ENCODE peak calls at places on chromosome 2, in seven cellular contexts. B is AG04450, J is MM.1S, D is right lobe of liver, M is endothelial cell, F is coronary artery, U is fibroblast of lung. R is an unnamed sample.

GRCh38 chr2:164967349-164967748 is 12.0 kb upstream of the SLC38A11 start:
- DNase-seq in B (no peak), J (no peak), D (no peak), M (no peak), F (no peak), U (no peak), R (no peak)

GRCh38 chr2:241808701-241809382 is at the start of gene NEU4:
- DNase-seq in B (no peak), J (no peak), D (peak; percentile 93), M (peak; percentile 3), F (no peak), U (no peak), R (peak; percentile 10)

GRCh38 chr2:5145053-5145452 is 547.1 kb upstream of the SOX11 start:
- DNase-seq in B (no peak), J (no peak), D (no peak), M (no peak), F (no peak), U (no peak), R (no peak)

GRCh38 chr2:118732432-118732831 is 115.0 kb downstream of the EN1 start:
- DNase-seq in B (no peak), J (no peak), D (no peak), M (no peak), F (no peak), U (peak; percentile 32), R (no peak)

GRCh38 chr2:217326238-217327022 is 466.6 kb upstream of the TNP1 start:
- DNase-seq in B (no peak), J (no peak), D (no peak), M (no peak), F (no peak), U (peak; percentile 29), R (no peak)

GRCh38 chr2:6919912-6920905 is 3.0 kb downstream of the RNF144A start:
- DNase-seq in B (no peak), J (no peak), D (no peak), M (no peak), F (no peak), U (peak; percentile 23), R (no peak)

GRCh38 chr2:190716176-190716807 is 67.4 kb downstream of the NAB1 start:
- DNase-seq in B (no peak), J (no peak), D (no peak), M (no peak), F (no peak), U (peak; percentile 47), R (no peak)

GRCh38 chr2:240446618-240447175 is 11.2 kb downstream of the GPC1 start:
- DNase-seq in B (no peak), J (no peak), D (no peak), M (no peak), F (no peak), U (no peak), R (no peak)

GRCh38 chr2:6069354-6069753 is 377.2 kb downstream of the SOX11 start:
- DNase-seq in B (no peak), J (no peak), D (no peak), M (no peak), F (no peak), U (peak; percentile 63), R (no peak)

GRCh38 chr2:225735844-225736243 is 336.3 kb downstream of the NYAP2 start:
- DNase-seq in B (peak; percentile 70), J (no peak), D (no peak), M (no peak), F (no peak), U (peak; percentile 91), R (no peak)

GRCh38 chr2:7020468-7020867 is 103.3 kb downstream of the RNF144A start:
- DNase-seq in B (no peak), J (no peak), D (no peak), M (no peak), F (no peak), U (no peak), R (no peak)

GRCh38 chr2:232276084-232276738 is 102.3 kb upstream of the ALPP start:
- DNase-seq in B (no peak), J (peak; percentile 93), D (no peak), M (peak; percentile 18), F (no peak), U (no peak), R (no peak)

GRCh38 chr2:235055891-235056516 is 104.2 kb downstream of the SH3BP4 start:
- DNase-seq in B (no peak), J (no peak), D (no peak), M (peak; percentile 24), F (no peak), U (no peak), R (no peak)

GRCh38 chr2:144166743-144167142 is 353.2 kb downstream of the ZEB2 start:
- DNase-seq in B (no peak), J (no peak), D (no peak), M (no peak), F (no peak), U (no peak), R (no peak)

GRCh38 chr2:164028764-164029534 is 293.1 kb upstream of the FIGN start:
- DNase-seq in B (no peak), J (no peak), D (no peak), M (no peak), F (no peak), U (peak; percentile 83), R (no peak)

GRCh38 chr2:78865663-78866062 is 159.8 kb upstream of the REG3G start:
- DNase-seq in B (no peak), J (no peak), D (no peak), M (no peak), F (no peak), U (no peak), R (no peak)

GRCh38 chr2:78864205-78864604 is 161.3 kb upstream of the REG3G start:
- DNase-seq in B (no peak), J (no peak), D (no peak), M (no peak), F (no peak), U (no peak), R (no peak)

DNA sequence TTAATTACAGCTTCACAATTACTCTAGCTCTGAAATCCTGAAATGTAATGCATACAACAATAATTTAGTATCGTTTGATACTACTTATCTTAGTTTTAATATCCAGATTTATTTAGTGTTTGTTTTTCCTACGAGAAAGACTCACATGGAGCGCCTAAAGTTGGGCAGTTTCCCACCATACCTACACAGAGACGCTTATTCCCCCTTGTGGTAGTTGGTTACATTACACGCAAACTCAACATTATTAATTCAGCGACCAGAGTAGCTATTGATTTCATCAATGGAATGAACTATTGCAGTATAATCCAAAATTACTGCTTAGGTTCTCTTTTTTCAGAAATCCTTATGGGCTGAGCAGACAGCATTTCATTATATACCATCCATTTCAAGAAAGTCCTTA is 164.0 kb upstream of the REG3G start:
- DNase-seq in B (no peak), J (peak; percentile 13), D (no peak), M (peak; percentile 28), F (no peak), U (no peak), R (peak; percentile 6)
- TF ChIP-seq CTCF in B (no peak), J (peak; percentile 47), D (peak; percentile 19), M (peak; percentile 86), F (no peak), U (no peak), R (peak; percentile 26)

GRCh38 chr2:107747964-107748583 is 78.6 kb upstream of the RGPD4 start:
- DNase-seq in B (no peak), J (no peak), D (no peak), M (no peak), F (no peak), U (no peak), R (no peak)

GRCh38 chr2:107757223-107757622 is 69.5 kb upstream of the RGPD4 start:
- DNase-seq in B (no peak), J (no peak), D (no peak), M (no peak), F (no peak), U (no peak), R (no peak)

GRCh38 chr2:107751936-107752335 is 74.8 kb upstream of the RGPD4 start:
- DNase-seq in B (no peak), J (no peak), D (no peak), M (no peak), F (no peak), U (no peak), R (no peak)
- TF ChIP-seq CTCF in B (no peak), J (no peak), D (no peak), M (no peak), F (no peak), U (no peak), R (no peak)

DNA sequence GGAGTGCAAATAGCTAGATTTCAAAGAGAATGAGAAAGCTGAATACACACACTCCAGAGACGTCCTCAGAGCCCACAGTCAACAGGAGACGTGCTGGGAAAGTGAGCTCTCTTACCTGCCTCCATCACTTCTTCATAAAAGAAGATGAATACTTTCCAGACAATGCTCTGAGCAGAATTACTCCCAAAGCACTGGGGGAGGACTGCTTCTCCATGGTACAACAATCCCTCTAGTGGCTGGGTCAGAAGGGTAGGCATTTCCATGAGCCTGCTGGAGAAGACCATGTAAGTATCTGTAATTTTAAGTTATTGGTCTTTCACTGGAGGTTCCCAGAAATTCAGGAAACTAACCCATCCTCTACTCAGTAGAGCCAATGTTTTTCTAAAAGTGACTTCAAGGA is 190.3 kb downstream of the RBM43 start:
- DNase-seq in B (no peak), J (no peak), D (no peak), M (peak; percentile 14), F (no peak), U (peak; percentile 54), R (no peak)
- TF ChIP-seq CTCF in B (peak; percentile 59), J (no peak), D (peak; percentile 33), M (no peak), F (no peak), U (peak; percentile 63), R (no peak)

GRCh38 chr2:175030380-175031271 is 25.4 kb upstream of the CHN1 start:
- DNase-seq in B (peak; percentile 8), J (peak; percentile 79), D (peak; percentile 72), M (peak; percentile 57), F (no peak), U (peak; percentile 37), R (no peak)
- TF ChIP-seq CTCF in B (peak; percentile 59), J (peak; percentile 68), D (peak; percentile 22), M (no peak), F (no peak), U (peak; percentile 48), R (no peak)

GRCh38 chr2:198322275-198322674 is 517.9 kb downstream of the PLCL1 start:
- DNase-seq in B (no peak), J (no peak), D (no peak), M (peak; percentile 34), F (no peak), U (no peak), R (no peak)
- TF ChIP-seq CTCF in B (peak; percentile 24), J (no peak), D (peak; percentile 20), M (peak; percentile 44), F (no peak), U (peak; percentile 39), R (no peak)

GRCh38 chr2:1656326-1656960 is 87.9 kb downstream of the PXDN start:
- DNase-seq in B (no peak), J (peak; percentile 62), D (no peak), M (no peak), F (peak; percentile 71), U (no peak), R (no peak)
- TF ChIP-seq CTCF in B (no peak), J (no peak), D (no peak), M (no peak), F (no peak), U (no peak), R (no peak)

R was measured in GM20000.